ENCODE peak calls at places on chromosomes 2 and 18, in nine cellular contexts. V, G, Q, N, W, R, I, U and Z are unnamed samples.

GRCh38 chr2:32741575-32741974 is 113.7 kb downstream of the TTC27 start:
- DNase-seq in V (no peak), G (no peak), Q (no peak), N (no peak), W (no peak), R (no peak), I (no peak), U (no peak), Z (no peak)

GRCh38 chr2:656676-657075 is 20.5 kb downstream of the TMEM18 start:
- DNase-seq in V (no peak), G (no peak), Q (no peak), N (no peak), W (no peak), R (no peak), I (no peak), U (no peak), Z (no peak)

GRCh38 chr2:150889141-150889540 is 372.5 kb downstream of the RBM43 start:
- DNase-seq in V (no peak), G (no peak), Q (peak), N (no peak), W (no peak), R (no peak), I (no peak), U (no peak), Z (no peak)

GRCh38 chr18:10205136-10205535 is 249.3 kb upstream of the APCDD1 start:
- DNase-seq in V (no peak), G (no peak), Q (no peak), N (no peak), W (no peak), R (peak), I (no peak), U (no peak), Z (no peak)

GRCh38 chr18:79241755-79242154 is 154.0 kb upstream of the NFATC1 start:
- DNase-seq in V (no peak), G (no peak), Q (no peak), N (no peak), W (no peak), R (no peak), I (no peak), U (no peak), Z (no peak)

GRCh38 chr2:109058802-109059201 is 69.8 kb upstream of the EDAR start:
- DNase-seq in V (no peak), G (no peak), Q (no peak), N (no peak), W (no peak), R (no peak), I (no peak), U (no peak), Z (no peak)

GRCh38 chr18:4455113-4455811 is at the start of gene DLGAP1:
- DNase-seq in V (peak), G (peak), Q (no peak), N (no peak), W (peak), R (peak), I (peak), U (peak), Z (peak)

GRCh38 chr2:222594679-222595078 is 61.2 kb downstream of the FARSB start:
- DNase-seq in V (no peak), G (no peak), Q (peak), N (no peak), W (peak), R (no peak), I (no peak), U (no peak), Z (no peak)

GRCh38 chr18:72456802-72457201 is 87.3 kb downstream of the CBLN2 start:
- DNase-seq in V (no peak), G (no peak), Q (peak), N (no peak), W (no peak), R (no peak), I (no peak), U (no peak), Z (no peak)

GRCh38 chr18:3219621-3220335 is at the start of gene MYOM1:
- DNase-seq in V (no peak), G (no peak), Q (no peak), N (no peak), W (no peak), R (peak), I (peak), U (no peak), Z (no peak)

GRCh38 chr18:46916551-46917107 is 678 bp downstream of the PIAS2 start:
- DNase-seq in V (no peak), G (no peak), Q (peak), N (no peak), W (no peak), R (peak), I (no peak), U (peak), Z (no peak)

GRCh38 chr2:82023710-82024109 is 1719.2 kb upstream of the LRRTM1 start:
- DNase-seq in V (no peak), G (no peak), Q (no peak), N (no peak), W (no peak), R (no peak), I (no peak), U (no peak), Z (no peak)

GRCh38 chr18:33711514-33711913 is 133.5 kb downstream of the ASXL3 start:
- DNase-seq in V (no peak), G (no peak), Q (no peak), N (no peak), W (no peak), R (no peak), I (no peak), U (no peak), Z (no peak)

GRCh38 chr2:177217247-177217843 is 4.8 kb downstream of the HNRNPA3 start:
- DNase-seq in V (no peak), G (no peak), Q (no peak), N (no peak), W (no peak), R (no peak), I (no peak), U (no peak), Z (no peak)

GRCh38 chr2:166344286-166345113 is 31.2 kb downstream of the SCN9A start:
- DNase-seq in V (no peak), G (no peak), Q (peak), N (no peak), W (no peak), R (no peak), I (no peak), U (no peak), Z (no peak)

GRCh38 chr2:171319164-171319810 is 114.5 kb downstream of the METTL8 start:
- DNase-seq in V (no peak), G (no peak), Q (peak), N (no peak), W (no peak), R (no peak), I (no peak), U (no peak), Z (no peak)

GRCh38 chr2:170221317-170222288 is 43.7 kb downstream of the MYO3B start:
- DNase-seq in V (no peak), G (no peak), Q (peak), N (no peak), W (no peak), R (no peak), I (no peak), U (no peak), Z (no peak)

GRCh38 chr2:154692927-154693326 is 5.6 kb upstream of the KCNJ3 start:
- DNase-seq in V (no peak), G (no peak), Q (no peak), N (no peak), W (no peak), R (peak), I (no peak), U (no peak), Z (no peak)

GRCh38 chr2:216554755-216555154 is 56.1 kb downstream of the RPL37A start:
- DNase-seq in V (no peak), G (no peak), Q (no peak), N (no peak), W (no peak), R (no peak), I (no peak), U (peak), Z (no peak)

GRCh38 chr2:100647709-100648108 is 84.9 kb downstream of the PDCL3 start:
- DNase-seq in V (no peak), G (no peak), Q (no peak), N (no peak), W (no peak), R (no peak), I (no peak), U (no peak), Z (no peak)

GRCh38 chr2:71492112-71492511 is 38.8 kb downstream of the DYSF start:
- DNase-seq in V (no peak), G (no peak), Q (no peak), N (no peak), W (no peak), R (no peak), I (no peak), U (no peak), Z (peak)

GRCh38 chr2:236670235-236670620 is 100.6 kb downstream of the ACKR3 start:
- DNase-seq in V (no peak), G (peak), Q (no peak), N (no peak), W (no peak), R (no peak), I (no peak), U (no peak), Z (no peak)

GRCh38 chr2:231674587-231675334 is 33.6 kb upstream of the PTMA start:
- DNase-seq in V (peak), G (peak), Q (peak), N (no peak), W (peak), R (peak), I (peak), U (peak), Z (peak)

GRCh38 chr2:97747285-97747684 is 33.9 kb downstream of the ZAP70 start:
- DNase-seq in V (no peak), G (no peak), Q (no peak), N (no peak), W (no peak), R (no peak), I (no peak), U (no peak), Z (no peak)

GRCh38 chr2:96954490-96954846 is 31.9 kb downstream of the FAM178B start:
- DNase-seq in V (no peak), G (no peak), Q (peak), N (no peak), W (no peak), R (no peak), I (no peak), U (no peak), Z (no peak)

GRCh38 chr2:109348645-109349554 is 219.9 kb downstream of the SH3RF3 start:
- DNase-seq in V (no peak), G (no peak), Q (no peak), N (no peak), W (no peak), R (no peak), I (no peak), U (no peak), Z (no peak)

GRCh38 chr18:45085916-45086624 is 405.4 kb downstream of the SETBP1 start:
- DNase-seq in V (no peak), G (no peak), Q (no peak), N (no peak), W (no peak), R (no peak), I (no peak), U (no peak), Z (no peak)

GRCh38 chr2:182077451-182078142 is 91.9 kb downstream of the PPP1R1C start:
- DNase-seq in V (no peak), G (peak), Q (peak), N (peak), W (peak), R (peak), I (no peak), U (peak), Z (no peak)

GRCh38 chr2:108621087-108621559 is 86.9 kb downstream of the LIMS1 start:
- DNase-seq in V (no peak), G (peak), Q (peak), N (no peak), W (peak), R (peak), I (peak), U (peak), Z (no peak)

GRCh38 chr2:222656544-222657446 is 903 bp upstream of the FARSB start:
- DNase-seq in V (no peak), G (no peak), Q (no peak), N (no peak), W (no peak), R (no peak), I (no peak), U (no peak), Z (no peak)

GRCh38 chr18:8824846-8825245 is 119.5 kb downstream of the MTCL1 start:
- DNase-seq in V (no peak), G (no peak), Q (no peak), N (no peak), W (no peak), R (no peak), I (no peak), U (no peak), Z (no peak)

GRCh38 chr2:223632826-223633225 is 30.7 kb upstream of the SCG2 start:
- DNase-seq in V (no peak), G (no peak), Q (no peak), N (no peak), W (no peak), R (no peak), I (no peak), U (no peak), Z (no peak)

GRCh38 chr18:3889803-3890202 is 439.8 kb downstream of the TGIF1 start:
- DNase-seq in V (no peak), G (no peak), Q (peak), N (no peak), W (no peak), R (no peak), I (no peak), U (no peak), Z (peak)

GRCh38 chr2:239285071-239285931 is 115.5 kb downstream of the HDAC4 start:
- DNase-seq in V (peak), G (peak), Q (no peak), N (no peak), W (peak), R (no peak), I (peak), U (no peak), Z (no peak)

GRCh38 chr2:64379221-64379620 is 74.7 kb upstream of the LGALSL start:
- DNase-seq in V (no peak), G (no peak), Q (no peak), N (no peak), W (no peak), R (no peak), I (no peak), U (no peak), Z (peak)

GRCh38 chr2:203694186-203694585 is 12.3 kb upstream of the CD28 start:
- DNase-seq in V (no peak), G (no peak), Q (no peak), N (no peak), W (no peak), R (no peak), I (no peak), U (no peak), Z (no peak)

GRCh38 chr2:145123606-145124005 is 603.7 kb upstream of the ZEB2 start:
- DNase-seq in V (no peak), G (no peak), Q (peak), N (no peak), W (peak), R (peak), I (no peak), U (no peak), Z (no peak)

GRCh38 chr2:120503793-120504571 is 158.0 kb downstream of the INHBB start:
- DNase-seq in V (no peak), G (peak), Q (peak), N (no peak), W (no peak), R (no peak), I (peak), U (no peak), Z (no peak)

GRCh38 chr2:171436307-171436706 is 2.3 kb downstream of the DCAF17 start:
- DNase-seq in V (no peak), G (no peak), Q (peak), N (no peak), W (no peak), R (no peak), I (no peak), U (no peak), Z (no peak)

DNA sequence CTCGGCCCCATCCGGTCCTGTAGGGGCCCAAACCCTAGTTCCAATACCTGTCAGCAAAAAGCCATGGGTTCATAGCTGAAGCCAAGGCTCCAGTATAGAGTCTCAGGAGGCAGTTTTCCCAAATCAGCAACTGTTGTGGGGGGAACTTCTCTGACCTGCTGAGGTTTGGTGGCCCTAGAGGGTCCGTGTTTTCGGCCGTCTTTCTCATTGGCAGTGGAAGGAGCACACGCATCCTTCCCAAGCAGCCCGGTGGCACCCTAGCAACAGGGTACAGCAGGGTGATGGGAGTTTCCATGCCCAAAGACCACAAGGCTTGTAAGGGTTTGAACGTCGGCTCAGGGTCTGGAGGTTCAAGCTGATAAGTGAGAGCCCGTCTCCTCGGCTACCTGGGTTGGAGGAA is 6.6 kb downstream of the FOSL2 start:
- DNase-seq in V (no peak), G (peak), Q (no peak), N (no peak), W (no peak), R (no peak), I (no peak), U (no peak), Z (peak)
- H3K4me3 ChIP-seq in V (no peak), G (no peak), Q (no peak), N (no peak), W (peak), R (no peak), I (peak), U (no peak), Z (no peak)

GRCh38 chr18:42053188-42053781 is 98.3 kb downstream of the PIK3C3 start:
- DNase-seq in V (no peak), G (peak), Q (peak), N (no peak), W (peak), R (peak), I (no peak), U (peak), Z (peak)
- TF ChIP-seq POLR2A in V (no peak), G (no peak), Q (no peak), N (no peak), W (no peak), R (no peak), I (no peak), U (no peak), Z (no peak)

GRCh38 chr2:54473876-54474275 is 17.7 kb downstream of the SPTBN1 start:
- DNase-seq in V (no peak), G (no peak), Q (no peak), N (no peak), W (no peak), R (no peak), I (no peak), U (no peak), Z (no peak)
- TF ChIP-seq CTCF in V (no peak), G (no peak), Q (no peak), N (no peak), W (no peak), R (no peak), I (no peak), U (no peak), Z (no peak)

GRCh38 chr18:28110924-28111323 is 66.0 kb downstream of the CDH2 start:
- DNase-seq in V (no peak), G (no peak), Q (no peak), N (no peak), W (no peak), R (no peak), I (no peak), U (no peak), Z (peak)

GRCh38 chr18:28113271-28114023 is 63.5 kb downstream of the CDH2 start:
- DNase-seq in V (no peak), G (no peak), Q (peak), N (no peak), W (no peak), R (no peak), I (no peak), U (no peak), Z (no peak)

GRCh38 chr18:28114472-28114871 is 62.5 kb downstream of the CDH2 start:
- DNase-seq in V (no peak), G (no peak), Q (peak), N (no peak), W (no peak), R (no peak), I (no peak), U (no peak), Z (no peak)

GRCh38 chr18:28109781-28110460 is 67.0 kb downstream of the CDH2 start:
- DNase-seq in V (no peak), G (no peak), Q (no peak), N (no peak), W (no peak), R (no peak), I (no peak), U (no peak), Z (no peak)

GRCh38 chr18:28112056-28112470 is 64.9 kb downstream of the CDH2 start:
- DNase-seq in V (no peak), G (no peak), Q (peak), N (no peak), W (no peak), R (no peak), I (no peak), U (no peak), Z (peak)
- H3K4me3 ChIP-seq in V (no peak), G (no peak), Q (peak), N (peak), W (no peak), R (no peak), I (no peak), U (no peak), Z (no peak)

DNA sequence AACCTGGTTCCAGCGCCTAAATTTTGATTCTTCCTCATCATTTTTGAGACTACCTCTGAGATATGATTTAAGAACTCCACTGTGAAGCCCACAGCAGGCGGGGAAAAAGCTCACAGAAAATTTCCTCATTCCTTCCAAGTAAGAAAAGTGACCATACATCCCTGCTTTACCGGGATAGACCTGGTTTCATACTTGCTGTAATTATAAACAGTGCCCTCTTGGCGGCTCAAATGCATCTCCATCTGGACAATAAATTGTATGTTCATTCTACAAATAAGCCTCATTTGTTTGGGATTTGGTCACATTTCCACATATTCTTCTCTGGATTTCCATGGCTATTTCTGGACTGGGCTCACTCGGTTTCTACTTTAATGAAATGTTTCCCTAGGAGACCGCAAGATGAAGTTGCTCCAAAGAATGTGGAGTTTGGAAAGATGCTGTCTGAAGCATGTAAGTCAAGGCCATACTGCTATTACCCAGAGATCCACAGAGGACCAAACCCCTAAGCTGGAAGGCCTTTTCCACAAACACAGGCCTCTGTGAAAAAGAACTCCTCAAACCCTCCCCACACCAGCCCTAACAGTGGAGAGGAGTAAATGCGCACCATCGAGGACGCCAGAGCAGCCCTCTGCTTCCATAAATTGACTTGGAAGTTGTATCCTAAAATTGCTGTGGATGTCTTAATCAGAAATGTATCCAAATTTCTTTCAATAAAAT is 13.9 kb downstream of the STAT1 start:
- DNase-seq in V (no peak), G (no peak), Q (no peak), N (no peak), W (no peak), R (no peak), I (no peak), U (no peak), Z (no peak)
- TF ChIP-seq POLR2A in V (no peak), G (no peak), Q (no peak), N (no peak), W (no peak), R (no peak), I (no peak), U (no peak), Z (no peak)